ENCODE peak calls at places on chromosome 13, in six cellular contexts. Z is uterus, G is left ventricle myocardium inferior, P is heart right ventricle, O is upper lobe of right lung, T is tibial nerve. V is an unnamed sample.

GRCh38 chr13:106911602-106912001 is 343.7 kb upstream of the ARGLU1 start:
- DNase-seq in Z (no peak), G (no peak), P (no peak), O (no peak), T (no peak), V (no peak)

GRCh38 chr13:60583911-60584753 is 187.1 kb downstream of the TDRD3 start:
- DNase-seq in Z (peak; percentile 32), G (no peak), P (no peak), O (no peak), T (peak; percentile 15), V (no peak)

GRCh38 chr13:44013666-44014291 is 134.1 kb downstream of the LACC1 start:
- DNase-seq in Z (no peak), G (no peak), P (peak; percentile 17), O (no peak), T (no peak), V (no peak)

GRCh38 chr13:25752957-25753540 is 298.8 kb downstream of the SHISA2 start:
- DNase-seq in Z (peak; percentile 24), G (peak; percentile 44), P (peak; percentile 50), O (no peak), T (peak; percentile 14), V (peak; percentile 79)

GRCh38 chr13:107192289-107192688 is 624.4 kb upstream of the ARGLU1 start:
- DNase-seq in Z (no peak), G (no peak), P (no peak), O (no peak), T (no peak), V (no peak)

GRCh38 chr13:26558074-26558805 is 757 bp downstream of the WASF3 start:
- DNase-seq in Z (peak; percentile 22), G (peak; percentile 27), P (no peak), O (no peak), T (no peak), V (peak; percentile 72)

GRCh38 chr13:23969672-23970071 is 72.4 kb upstream of the C1QTNF9B start:
- DNase-seq in Z (no peak), G (no peak), P (no peak), O (no peak), T (no peak), V (no peak)

GRCh38 chr13:80126382-80127068 is 214.4 kb downstream of the SPRY2 start:
- DNase-seq in Z (no peak), G (no peak), P (no peak), O (no peak), T (no peak), V (no peak)

GRCh38 chr13:95247857-95248256 is 53.4 kb downstream of the ABCC4 start:
- DNase-seq in Z (no peak), G (no peak), P (no peak), O (no peak), T (no peak), V (no peak)

GRCh38 chr13:73608157-73608516 is 526.1 kb downstream of the KLF12 start:
- DNase-seq in Z (no peak), G (no peak), P (no peak), O (no peak), T (no peak), V (no peak)

GRCh38 chr13:85798999-85799646 is at the start of gene SLITRK6:
- DNase-seq in Z (no peak), G (no peak), P (no peak), O (no peak), T (no peak), V (no peak)

GRCh38 chr13:91174886-91175501 is 172.5 kb upstream of the MIR17HG start:
- DNase-seq in Z (no peak), G (no peak), P (no peak), O (peak; percentile 56), T (no peak), V (peak; percentile 34)

GRCh38 chr13:75489502-75490263 is 7.7 kb upstream of the TBC1D4 start:
- DNase-seq in Z (no peak), G (no peak), P (no peak), O (peak; percentile 83), T (no peak), V (no peak)

GRCh38 chr13:106498571-106498970 is 36.9 kb downstream of the EFNB2 start:
- DNase-seq in Z (no peak), G (no peak), P (no peak), O (no peak), T (no peak), V (no peak)

GRCh38 chr13:43411741-43412140 is 375.0 kb downstream of the ENOX1 start:
- DNase-seq in Z (peak; percentile 47), G (peak; percentile 51), P (peak; percentile 47), O (no peak), T (no peak), V (peak; percentile 19)

GRCh38 chr13:106381083-106381482 is 154.4 kb downstream of the EFNB2 start:
- DNase-seq in Z (no peak), G (no peak), P (no peak), O (no peak), T (no peak), V (no peak)

GRCh38 chr13:87709947-87710346 is 38.8 kb downstream of the SLITRK5 start:
- DNase-seq in Z (no peak), G (no peak), P (no peak), O (no peak), T (no peak), V (no peak)

GRCh38 chr13:102097708-102098107 is 304.1 kb downstream of the FGF14 start:
- DNase-seq in Z (no peak), G (no peak), P (no peak), O (no peak), T (no peak), V (no peak)

GRCh38 chr13:98922306-98922705 is 55.6 kb downstream of the DOCK9 start:
- DNase-seq in Z (no peak), G (no peak), P (no peak), O (no peak), T (no peak), V (no peak)

GRCh38 chr13:85659493-85659892 is 139.7 kb downstream of the SLITRK6 start:
- DNase-seq in Z (no peak), G (no peak), P (no peak), O (no peak), T (no peak), V (no peak)

GRCh38 chr13:22227895-22228294 is 557.0 kb downstream of the FGF9 start:
- DNase-seq in Z (no peak), G (no peak), P (no peak), O (no peak), T (no peak), V (no peak)

DNA sequence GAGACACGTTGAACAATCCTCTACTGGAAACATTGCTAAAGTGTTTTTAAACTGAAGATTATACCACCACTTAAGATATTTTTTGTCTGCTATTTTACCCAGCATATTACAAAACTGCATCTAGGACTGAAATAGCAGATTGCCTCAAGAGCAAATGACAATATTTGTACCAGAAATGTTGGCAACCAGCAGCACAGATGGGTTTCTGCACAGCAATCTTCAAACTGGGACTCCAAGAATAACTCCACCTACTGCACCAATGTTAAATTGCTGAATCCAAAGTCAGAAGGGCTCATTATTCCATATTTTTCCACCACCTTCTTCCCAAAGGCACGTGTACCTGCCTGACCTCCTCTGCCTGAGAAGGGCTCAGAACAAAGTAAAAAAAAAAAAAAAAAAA is 79.6 kb downstream of the FOXO1 start:
- DNase-seq in Z (no peak), G (no peak), P (no peak), O (no peak), T (no peak), V (no peak)
- H3K4me1 ChIP-seq in Z (no peaks in the 10 kb centered on the region), G (peaks cover 77% of the 10 kb centered on the region), P (peaks cover 17% of the 10 kb centered on the region), O (peaks cover 51% of the 10 kb centered on the region), T (peaks cover 58% of the 10 kb centered on the region), V (peaks cover 20% of the 10 kb centered on the region)

DNA sequence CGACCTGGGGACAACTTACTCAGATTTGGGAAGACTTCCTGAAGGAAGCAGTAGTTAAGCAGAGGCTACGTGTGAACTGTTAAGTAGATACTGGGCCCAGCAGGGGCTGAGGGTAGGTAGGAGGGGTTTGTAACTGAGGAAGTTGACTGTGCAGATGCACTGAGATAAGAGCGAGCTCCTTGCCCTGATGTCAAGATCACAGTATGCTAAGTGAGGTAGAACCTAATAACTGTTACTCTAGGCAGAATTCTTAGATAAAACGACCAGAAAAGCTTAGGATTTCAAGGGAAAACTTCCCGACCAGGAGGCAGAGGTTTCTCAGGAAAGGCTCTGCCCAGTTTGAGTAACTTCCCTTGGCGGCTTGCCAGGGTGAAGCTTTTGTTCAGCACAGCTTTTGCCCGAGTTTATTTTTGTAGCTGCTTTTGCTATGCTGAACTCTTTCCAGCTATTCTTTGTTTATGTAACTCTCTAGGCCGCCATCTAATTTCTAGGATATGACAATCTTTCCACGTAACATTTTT is 632.1 kb downstream of the DIAPH3 start:
- DNase-seq in Z (peak; percentile 25), G (peak; percentile 85), P (peak; percentile 92), O (peak; percentile 70), T (peak; percentile 72), V (peak; percentile 90)
- H3K4me3 ChIP-seq in Z (no peak overlapping the region), G (no peak overlapping the region), P (no peak overlapping the region), O (no peak overlapping the region), T (no peak overlapping the region), V (no peak overlapping the region)

GRCh38 chr13:77313923-77314322 is 13.0 kb downstream of the MYCBP2 start:
- DNase-seq in Z (no peak), G (no peak), P (no peak), O (no peak), T (no peak), V (no peak)

GRCh38 chr13:77316430-77316829 is 10.5 kb downstream of the MYCBP2 start:
- DNase-seq in Z (no peak), G (no peak), P (no peak), O (no peak), T (no peak), V (no peak)

GRCh38 chr13:77323858-77324257 is 3.0 kb downstream of the MYCBP2 start:
- DNase-seq in Z (no peak), G (no peak), P (no peak), O (no peak), T (no peak), V (no peak)

GRCh38 chr13:77319536-77319935 is 7.4 kb downstream of the MYCBP2 start:
- DNase-seq in Z (no peak), G (no peak), P (no peak), O (no peak), T (no peak), V (no peak)

GRCh38 chr13:77318741-77319140 is 8.2 kb downstream of the MYCBP2 start:
- DNase-seq in Z (no peak), G (no peak), P (no peak), O (no peak), T (no peak), V (no peak)
- H3K4me1 ChIP-seq in Z (no peaks in the 10 kb centered on the region), G (peaks cover 73% of the 10 kb centered on the region), P (peaks cover 4% of the 10 kb centered on the region), O (peaks cover 29% of the 10 kb centered on the region), T (peaks cover 9% of the 10 kb centered on the region), V (peaks cover 13% of the 10 kb centered on the region)

GRCh38 chr13:30824651-30825050 is 81.4 kb upstream of the MEDAG start:
- DNase-seq in Z (no peak), G (no peak), P (no peak), O (no peak), T (no peak), V (no peak)
- H3K4me3 ChIP-seq in Z (no peak overlapping the region), G (no peak overlapping the region), P (no peak overlapping the region), O (no peak overlapping the region), T (no peak overlapping the region), V (no peak overlapping the region)

V was measured in right cardiac atrium.